ENCODE peak calls at places on chromosomes 6 and 20, in seven cellular contexts. One of them, this sample, is unnamed.

GRCh38 chr6:19804362-19805145 is 32.6 kb upstream of the ID4 start:
- DNase-seq in lower lobe of right lung: peak; percentile 95
- DNase-seq in left ventricle myocardium inferior: peak; percentile 95
- DNase-seq in GM10248: peak; percentile 68
- DNase-seq in HFF-Myc: peak; percentile 78
- DNase-seq in spleen: peak; percentile 89
- DNase-seq in uterus: peak; percentile 95
- DNase-seq in this sample: peak; percentile 76

GRCh38 chr6:128057541-128058335 is 156.9 kb upstream of the THEMIS start:
- DNase-seq in lower lobe of right lung: no peak
- DNase-seq in left ventricle myocardium inferior: no peak
- DNase-seq in GM10248: no peak
- DNase-seq in HFF-Myc: no peak
- DNase-seq in spleen: no peak
- DNase-seq in uterus: no peak
- DNase-seq in this sample: no peak

GRCh38 chr6:126195625-126196236 is 144.2 kb upstream of the CENPW start:
- DNase-seq in lower lobe of right lung: no peak
- DNase-seq in left ventricle myocardium inferior: no peak
- DNase-seq in GM10248: no peak
- DNase-seq in HFF-Myc: no peak
- DNase-seq in spleen: no peak
- DNase-seq in uterus: no peak
- DNase-seq in this sample: no peak

GRCh38 chr6:162343902-162344226 is 383.7 kb downstream of the PRKN start:
- DNase-seq in lower lobe of right lung: no peak
- DNase-seq in left ventricle myocardium inferior: no peak
- DNase-seq in GM10248: no peak
- DNase-seq in HFF-Myc: no peak
- DNase-seq in spleen: no peak
- DNase-seq in uterus: no peak
- DNase-seq in this sample: no peak

GRCh38 chr6:111715321-111715720 is 109.6 kb upstream of the TRAF3IP2 start:
- DNase-seq in lower lobe of right lung: no peak
- DNase-seq in left ventricle myocardium inferior: no peak
- DNase-seq in GM10248: no peak
- DNase-seq in HFF-Myc: no peak
- DNase-seq in spleen: no peak
- DNase-seq in uterus: no peak
- DNase-seq in this sample: no peak

GRCh38 chr6:113110211-113110610 is 746.9 kb upstream of the MARCKS start:
- DNase-seq in lower lobe of right lung: no peak
- DNase-seq in left ventricle myocardium inferior: no peak
- DNase-seq in GM10248: no peak
- DNase-seq in HFF-Myc: no peak
- DNase-seq in spleen: no peak
- DNase-seq in uterus: no peak
- DNase-seq in this sample: no peak

GRCh38 chr6:98847767-98848538 is 13.6 kb downstream of the POU3F2 start:
- DNase-seq in lower lobe of right lung: peak; percentile 46
- DNase-seq in left ventricle myocardium inferior: no peak
- DNase-seq in GM10248: peak; percentile 42
- DNase-seq in HFF-Myc: no peak
- DNase-seq in spleen: peak; percentile 79
- DNase-seq in uterus: no peak
- DNase-seq in this sample: no peak

GRCh38 chr6:142796571-142796970 is 148.4 kb downstream of the HIVEP2 start:
- DNase-seq in lower lobe of right lung: peak; percentile 46
- DNase-seq in left ventricle myocardium inferior: no peak
- DNase-seq in GM10248: no peak
- DNase-seq in HFF-Myc: no peak
- DNase-seq in spleen: no peak
- DNase-seq in uterus: no peak
- DNase-seq in this sample: no peak

GRCh38 chr6:143959865-143960264 is 48.2 kb downstream of the PLAGL1 start:
- DNase-seq in lower lobe of right lung: no peak
- DNase-seq in left ventricle myocardium inferior: no peak
- DNase-seq in GM10248: no peak
- DNase-seq in HFF-Myc: no peak
- DNase-seq in spleen: no peak
- DNase-seq in uterus: no peak
- DNase-seq in this sample: no peak

GRCh38 chr6:101000334-101000733 is 119.2 kb upstream of the ASCC3 start:
- DNase-seq in lower lobe of right lung: no peak
- DNase-seq in left ventricle myocardium inferior: no peak
- DNase-seq in GM10248: no peak
- DNase-seq in HFF-Myc: no peak
- DNase-seq in spleen: no peak
- DNase-seq in uterus: no peak
- DNase-seq in this sample: no peak

GRCh38 chr6:137013738-137014602 is 30.8 kb downstream of the IL20RA start:
- DNase-seq in lower lobe of right lung: no peak
- DNase-seq in left ventricle myocardium inferior: no peak
- DNase-seq in GM10248: no peak
- DNase-seq in HFF-Myc: peak; percentile 9
- DNase-seq in spleen: no peak
- DNase-seq in uterus: peak; percentile 19
- DNase-seq in this sample: no peak
- TF ChIP-seq CTCF in lower lobe of right lung: peak; percentile 28
- TF ChIP-seq CTCF in left ventricle myocardium inferior: peak; percentile 74
- TF ChIP-seq CTCF in GM10248: peak; percentile 30
- TF ChIP-seq CTCF in HFF-Myc: peak; percentile 49
- TF ChIP-seq CTCF in spleen: no peak
- TF ChIP-seq CTCF in uterus: peak; percentile 63
- TF ChIP-seq CTCF in this sample: no peak

DNA sequence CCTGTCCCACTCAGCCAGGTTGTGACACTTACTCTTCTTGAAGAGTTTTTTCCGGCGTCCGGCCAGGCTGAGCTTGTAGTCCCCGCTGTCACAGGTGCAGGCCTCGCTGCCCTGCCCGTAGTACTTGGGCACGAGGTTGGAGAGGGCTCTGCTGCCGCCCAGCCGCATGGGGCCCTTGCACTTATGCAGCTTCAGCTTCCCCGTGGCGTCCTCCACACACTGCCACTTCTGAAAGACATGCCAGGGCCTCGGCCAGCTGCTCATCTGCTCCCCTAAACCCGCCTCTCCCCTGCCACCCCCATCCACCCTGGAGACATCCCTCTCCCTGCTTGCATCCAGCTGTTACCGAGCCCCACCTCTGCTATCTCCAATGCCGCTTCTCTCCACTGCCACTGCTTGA is 113.1 kb downstream of the SULF2 start:
- DNase-seq in lower lobe of right lung: no peak
- DNase-seq in left ventricle myocardium inferior: no peak
- DNase-seq in GM10248: peak; percentile 13
- DNase-seq in HFF-Myc: no peak
- DNase-seq in spleen: peak; percentile 42
- DNase-seq in uterus: no peak
- DNase-seq in this sample: no peak
- TF ChIP-seq CTCF in lower lobe of right lung: no peak
- TF ChIP-seq CTCF in left ventricle myocardium inferior: no peak
- TF ChIP-seq CTCF in GM10248: no peak
- TF ChIP-seq CTCF in HFF-Myc: no peak
- TF ChIP-seq CTCF in spleen: no peak
- TF ChIP-seq CTCF in uterus: no peak
- TF ChIP-seq CTCF in this sample: no peak

DNA sequence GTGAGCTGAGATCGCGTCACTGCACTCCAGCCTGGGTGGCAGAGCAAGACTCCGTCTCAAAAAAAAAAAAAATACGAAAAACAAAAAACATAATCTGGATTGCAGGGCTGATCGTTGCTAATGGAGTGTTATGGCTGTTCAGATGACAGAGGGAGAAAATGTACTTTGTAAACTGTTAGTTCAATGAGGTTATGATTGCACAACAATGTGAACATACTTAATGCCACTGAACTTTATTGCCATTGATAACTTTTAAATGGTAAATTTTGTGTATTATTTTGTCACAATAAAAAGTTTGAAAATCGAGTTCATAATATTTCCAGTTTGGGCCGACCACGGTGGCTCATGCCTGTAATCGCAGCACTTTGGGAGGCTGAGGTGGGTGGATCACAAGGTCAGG is 10.5 kb downstream of the C20orf173 start:
- DNase-seq in lower lobe of right lung: no peak
- DNase-seq in left ventricle myocardium inferior: no peak
- DNase-seq in GM10248: no peak
- DNase-seq in HFF-Myc: no peak
- DNase-seq in spleen: no peak
- DNase-seq in uterus: no peak
- DNase-seq in this sample: no peak
- TF ChIP-seq CTCF in lower lobe of right lung: no peak
- TF ChIP-seq CTCF in left ventricle myocardium inferior: no peak
- TF ChIP-seq CTCF in GM10248: no peak
- TF ChIP-seq CTCF in HFF-Myc: no peak
- TF ChIP-seq CTCF in spleen: no peak
- TF ChIP-seq CTCF in uterus: no peak
- TF ChIP-seq CTCF in this sample: no peak

GRCh38 chr20:63280929-63281545 is 8.4 kb downstream of the ARFGAP1 start:
- DNase-seq in lower lobe of right lung: no peak
- DNase-seq in left ventricle myocardium inferior: no peak
- DNase-seq in GM10248: no peak
- DNase-seq in HFF-Myc: no peak
- DNase-seq in spleen: no peak
- DNase-seq in uterus: no peak
- DNase-seq in this sample: no peak
- TF ChIP-seq CTCF in lower lobe of right lung: no peak
- TF ChIP-seq CTCF in left ventricle myocardium inferior: no peak
- TF ChIP-seq CTCF in GM10248: no peak
- TF ChIP-seq CTCF in HFF-Myc: peak; percentile 36
- TF ChIP-seq CTCF in spleen: no peak
- TF ChIP-seq CTCF in uterus: no peak
- TF ChIP-seq CTCF in this sample: no peak

GRCh38 chr6:3162067-3162497 is 4.7 kb upstream of the TUBB2A start:
- DNase-seq in lower lobe of right lung: no peak
- DNase-seq in left ventricle myocardium inferior: no peak
- DNase-seq in GM10248: no peak
- DNase-seq in HFF-Myc: no peak
- DNase-seq in spleen: no peak
- DNase-seq in uterus: no peak
- DNase-seq in this sample: no peak

GRCh38 chr6:3159805-3160781 is 2.7 kb upstream of the TUBB2A start:
- DNase-seq in lower lobe of right lung: peak; percentile 62
- DNase-seq in left ventricle myocardium inferior: no peak
- DNase-seq in GM10248: no peak
- DNase-seq in HFF-Myc: no peak
- DNase-seq in spleen: peak; percentile 79
- DNase-seq in uterus: no peak
- DNase-seq in this sample: no peak

GRCh38 chr6:3162565-3163247 is 5.4 kb upstream of the TUBB2A start:
- DNase-seq in lower lobe of right lung: peak; percentile 82
- DNase-seq in left ventricle myocardium inferior: peak; percentile 70
- DNase-seq in GM10248: peak; percentile 89
- DNase-seq in HFF-Myc: no peak
- DNase-seq in spleen: peak; percentile 90
- DNase-seq in uterus: peak; percentile 68
- DNase-seq in this sample: no peak

GRCh38 chr6:3152689-3153088 is 4.7 kb downstream of the TUBB2A start:
- DNase-seq in lower lobe of right lung: no peak
- DNase-seq in left ventricle myocardium inferior: no peak
- DNase-seq in GM10248: no peak
- DNase-seq in HFF-Myc: no peak
- DNase-seq in spleen: no peak
- DNase-seq in uterus: no peak
- DNase-seq in this sample: no peak

GRCh38 chr6:3157151-3157933 is at the start of gene TUBB2A:
- DNase-seq in lower lobe of right lung: peak; percentile 86
- DNase-seq in left ventricle myocardium inferior: peak; percentile 85
- DNase-seq in GM10248: peak; percentile 97
- DNase-seq in HFF-Myc: no peak
- DNase-seq in spleen: peak; percentile 95
- DNase-seq in uterus: peak; percentile 85
- DNase-seq in this sample: peak; percentile 70
- TF ChIP-seq CTCF in lower lobe of right lung: peak; percentile 63
- TF ChIP-seq CTCF in left ventricle myocardium inferior: peak; percentile 68
- TF ChIP-seq CTCF in GM10248: peak; percentile 60
- TF ChIP-seq CTCF in HFF-Myc: peak; percentile 21
- TF ChIP-seq CTCF in spleen: peak; percentile 76
- TF ChIP-seq CTCF in uterus: peak; percentile 71
- TF ChIP-seq CTCF in this sample: peak; percentile 7

GRCh38 chr20:47784599-47785320 is 521 bp downstream of the SULF2 start:
- DNase-seq in lower lobe of right lung: no peak
- DNase-seq in left ventricle myocardium inferior: peak; percentile 48
- DNase-seq in GM10248: no peak
- DNase-seq in HFF-Myc: no peak
- DNase-seq in spleen: peak; percentile 79
- DNase-seq in uterus: peak; percentile 45
- DNase-seq in this sample: no peak
- TF ChIP-seq CTCF in lower lobe of right lung: no peak
- TF ChIP-seq CTCF in left ventricle myocardium inferior: peak; percentile 28
- TF ChIP-seq CTCF in GM10248: no peak
- TF ChIP-seq CTCF in HFF-Myc: peak; percentile 27
- TF ChIP-seq CTCF in spleen: no peak
- TF ChIP-seq CTCF in uterus: peak; percentile 33
- TF ChIP-seq CTCF in this sample: no peak

DNA sequence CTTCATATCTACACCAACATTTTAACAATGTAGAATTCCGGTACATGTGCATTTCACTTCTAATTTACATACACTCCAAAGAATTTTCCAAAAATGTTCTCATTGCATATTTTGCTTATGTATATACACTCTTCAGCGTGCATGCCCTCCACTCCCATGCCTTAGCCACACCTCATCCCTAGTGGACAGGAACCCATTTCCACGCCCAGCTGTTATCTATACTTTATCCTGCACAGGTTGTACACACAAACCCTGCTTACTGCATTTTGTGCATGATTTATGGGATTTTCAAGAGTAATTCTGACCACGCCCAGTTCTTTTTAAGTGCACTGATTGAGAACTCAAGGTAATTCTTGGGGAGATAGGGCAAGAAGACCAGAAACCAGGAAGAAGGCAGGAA is 102.4 kb downstream of the TFAP2C start:
- DNase-seq in lower lobe of right lung: no peak
- DNase-seq in left ventricle myocardium inferior: no peak
- DNase-seq in GM10248: no peak
- DNase-seq in HFF-Myc: no peak
- DNase-seq in spleen: no peak
- DNase-seq in uterus: no peak
- DNase-seq in this sample: no peak
- TF ChIP-seq CTCF in lower lobe of right lung: no peak
- TF ChIP-seq CTCF in left ventricle myocardium inferior: no peak
- TF ChIP-seq CTCF in GM10248: no peak
- TF ChIP-seq CTCF in HFF-Myc: no peak
- TF ChIP-seq CTCF in spleen: no peak
- TF ChIP-seq CTCF in uterus: no peak
- TF ChIP-seq CTCF in this sample: no peak

GRCh38 chr6:11332463-11332862 is 100.0 kb upstream of the NEDD9 start:
- DNase-seq in lower lobe of right lung: no peak
- DNase-seq in left ventricle myocardium inferior: no peak
- DNase-seq in GM10248: no peak
- DNase-seq in HFF-Myc: no peak
- DNase-seq in spleen: no peak
- DNase-seq in uterus: no peak
- DNase-seq in this sample: no peak
- TF ChIP-seq CTCF in lower lobe of right lung: no peak
- TF ChIP-seq CTCF in left ventricle myocardium inferior: no peak
- TF ChIP-seq CTCF in GM10248: no peak
- TF ChIP-seq CTCF in HFF-Myc: no peak
- TF ChIP-seq CTCF in spleen: no peak
- TF ChIP-seq CTCF in uterus: no peak
- TF ChIP-seq CTCF in this sample: no peak

This sample was measured in omental fat pad.